ENCODE peak calls at places on chromosome 17, in four cellular contexts. U is cardiac muscle cell, K is GM12878, B is ovary. V is an unnamed sample. For H3K4me1, the result is how much of the 10 kb centered on the place peaks cover.

GRCh38 chr17:45809484-45809883 is 25.4 kb downstream of the CRHR1 start:
- DNase-seq in K (no peak), B (no peak), U (no peak), V (no peak)

GRCh38 chr17:34156741-34157589 is 98.1 kb upstream of the CCL2 start:
- DNase-seq in B (no peak), U (peak), K (no peak), V (no peak)

GRCh38 chr17:9211133-9211765 is 189.9 kb downstream of the NTN1 start:
- DNase-seq in K (no peak), U (no peak), B (no peak), V (no peak)

GRCh38 chr17:8820311-8821010 is 21.3 kb upstream of the MFSD6L start:
- DNase-seq in B (no peak), U (no peak), K (no peak), V (no peak)

GRCh38 chr17:75404739-75405364 is 626 bp downstream of the GRB2 start:
- DNase-seq in U (peak), B (peak), K (no peak), V (no peak)

GRCh38 chr17:63760771-63761539 is 12.4 kb downstream of the CCDC47 start:
- DNase-seq in B (no peak), K (no peak), U (no peak), V (no peak)

GRCh38 chr17:47915667-47916242 is 19.7 kb downstream of the SP2 start:
- DNase-seq in K (no peak), U (no peak), B (peak), V (no peak)

GRCh38 chr17:17103160-17103559 is 60.9 kb downstream of the MPRIP start:
- DNase-seq in B (no peak), U (no peak), K (no peak), V (no peak)

GRCh38 chr17:42171831-42172230 is 9.1 kb downstream of the KCNH4 start:
- DNase-seq in K (no peak), U (no peak), B (no peak), V (no peak)

GRCh38 chr17:20010886-20011402 is 1.8 kb downstream of the SPECC1 start:
- DNase-seq in K (no peak), U (no peak), B (no peak), V (no peak)

GRCh38 chr17:44808156-44808555 is 21.9 kb downstream of the GJC1 start:
- DNase-seq in K (no peak), U (no peak), B (no peak), V (no peak)

GRCh38 chr17:27269201-27269600 is 24.7 kb upstream of the WSB1 start:
- DNase-seq in U (no peak), K (no peak), B (no peak), V (no peak)

GRCh38 chr17:40422990-40423611 is 5.4 kb upstream of the TOP2A start:
- DNase-seq in K (no peak), U (no peak), B (no peak), V (no peak)

GRCh38 chr17:36934144-36934758 is 3.0 kb upstream of the LHX1 start:
- DNase-seq in B (no peak), K (no peak), U (no peak), V (no peak)

GRCh38 chr17:57832299-57832698 is 17.5 kb downstream of the MRPS23 start:
- DNase-seq in B (no peak), K (no peak), U (no peak), V (no peak)

GRCh38 chr17:13353590-13353989 is 248.1 kb downstream of the HS3ST3A1 start:
- DNase-seq in B (no peak), K (no peak), U (peak), V (no peak)

GRCh38 chr17:14297161-14297851 is 3.6 kb upstream of the HS3ST3B1 start:
- DNase-seq in B (peak), U (peak), K (no peak), V (no peak)

GRCh38 chr17:53119773-53120172 is 703.0 kb upstream of the KIF2B start:
- DNase-seq in B (no peak), K (no peak), U (no peak), V (no peak)

GRCh38 chr17:48746916-48747444 is 18.4 kb upstream of the HOXB13 start:
- DNase-seq in K (no peak), U (no peak), B (no peak), V (no peak)

GRCh38 chr17:3885271-3885670 is 7.6 kb downstream of the CAMKK1 start:
- DNase-seq in K (no peak), B (no peak), U (peak), V (no peak)

GRCh38 chr17:78557598-78558039 is 19.6 kb downstream of the DNAH17 start:
- DNase-seq in B (no peak), K (no peak), U (peak), V (no peak)

GRCh38 chr17:8479431-8479947 is 43.8 kb downstream of the NDEL1 start:
- DNase-seq in U (peak), K (no peak), B (peak), V (no peak)

GRCh38 chr17:3738562-3739295 is 15.0 kb downstream of the HASPIN start:
- DNase-seq in K (no peak), U (no peak), B (no peak), V (no peak)

GRCh38 chr17:1164935-1165556 is 14.7 kb downstream of the ABR start:
- DNase-seq in B (no peak), U (no peak), K (no peak), V (no peak)
- TF ChIP-seq CTCF in B (no peak), U (no peak), K (peak), V (no peak)

GRCh38 chr17:65122836-65123756 is 14.1 kb upstream of the RGS9 start:
- DNase-seq in U (peak), B (peak), K (peak), V (no peak)
- H3K27ac ChIP-seq in U (peak), B (peak), K (peak), V (peak)

GRCh38 chr17:82890339-82890730 is 50.5 kb upstream of the ZNF750 start:
- DNase-seq in B (no peak), K (no peak), U (no peak), V (no peak)

GRCh38 chr17:82890926-82891678 is 51.3 kb upstream of the ZNF750 start:
- DNase-seq in K (no peak), B (no peak), U (no peak), V (no peak)

GRCh38 chr17:82893779-82894178 is 54.0 kb upstream of the ZNF750 start:
- DNase-seq in B (no peak), K (no peak), U (no peak), V (no peak)

GRCh38 chr17:82892869-82893565 is 53.2 kb upstream of the ZNF750 start:
- DNase-seq in B (no peak), K (no peak), U (no peak), V (no peak)

DNA sequence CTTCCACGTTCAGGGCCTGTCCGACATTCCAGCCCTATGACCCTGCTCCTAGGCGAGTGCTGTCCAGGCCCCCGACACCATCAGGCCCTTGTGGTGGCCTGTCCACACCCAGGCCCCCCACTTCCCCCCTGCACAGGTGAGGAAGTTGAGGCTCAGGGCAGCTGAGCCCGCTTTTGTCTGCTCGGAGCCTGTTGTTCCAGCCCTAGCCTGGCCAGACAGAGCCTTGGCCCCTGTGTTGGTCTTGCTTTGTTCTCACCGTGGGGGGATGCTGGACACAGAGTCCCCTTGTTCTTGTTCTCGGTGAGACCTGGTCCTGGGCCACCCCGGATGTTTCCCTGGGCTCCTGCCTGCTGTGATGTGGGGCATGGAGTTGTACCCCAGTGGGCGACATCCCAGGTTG is 52.1 kb upstream of the ZNF750 start:
- DNase-seq in K (no peak), U (no peak), B (no peak), V (no peak)
- H3K4me1 ChIP-seq in K (under half), U (under half), B (under half), V (half or more)

GRCh38 chr17:29574732-29575510 is 6.4 kb downstream of the TP53I13 start:
- DNase-seq in B (no peak), K (no peak), U (no peak), V (no peak)
- TF ChIP-seq CTCF in B (no peak), K (no peak), U (no peak), V (no peak)